ENCODE peak calls at places on chromosomes 7 and 10, in ten cellular contexts. D is GM23338; N is mesendoderm; C is iPS DF 6.9; Q is PC-3; V is cardiac muscle cell; W is CD8-positive, alpha-beta T cell; Z is GM23248; X is CD4-positive, alpha-beta memory T cell; J is hepatocyte. S is an unnamed sample.

GRCh38 chr7:101880536-101881443 is 63.4 kb downstream of the CUX1 start:
- DNase-seq in D (no peak), V (peak; percentile 59), J (no peak), X (no peak), W (no peak), Z (peak; percentile 48), Q (peak; percentile 52), N (no peak), C (no peak), S (no peak)

GRCh38 chr10:45160266-45160665 is 155.1 kb downstream of the OR13A1 start:
- DNase-seq in X (no peak), D (no peak), Z (peak; percentile 13), Q (peak; percentile 26), V (peak; percentile 24), J (no peak), N (no peak), C (no peak), W (no peak), S (no peak)

GRCh38 chr10:125844673-125845300 is 21.4 kb downstream of the BCCIP start:
- DNase-seq in N (no peak), C (no peak), X (no peak), W (no peak), V (no peak), D (no peak), Z (no peak), J (no peak), Q (no peak), S (no peak)

GRCh38 chr7:608954-609711 is 89.5 kb upstream of the PDGFA start:
- DNase-seq in C (no peak), D (no peak), X (no peak), W (no peak), V (peak; percentile 32), J (no peak), N (no peak), Q (no peak), Z (no peak), S (no peak)

GRCh38 chr7:29955799-29956476 is 33.7 kb downstream of the SCRN1 start:
- DNase-seq in V (no peak), J (no peak), C (no peak), D (no peak), X (no peak), Z (no peak), Q (no peak), N (no peak), W (no peak), S (no peak)

GRCh38 chr7:153638821-153639435 is 413.3 kb upstream of the DPP6 start:
- DNase-seq in Q (no peak), W (no peak), N (no peak), V (no peak), C (no peak), J (no peak), X (no peak), Z (no peak), D (no peak), S (no peak)

GRCh38 chr7:2662273-2663120 is 25.5 kb upstream of the AMZ1 start:
- DNase-seq in X (no peak), Q (no peak), W (no peak), J (no peak), D (no peak), C (no peak), Z (no peak), V (no peak), N (no peak), S (no peak)

GRCh38 chr10:134743-135600 is at the start of gene ZMYND11:
- DNase-seq in N (peak; percentile 61), Q (peak; percentile 34), Z (peak; percentile 75), W (peak; percentile 57), J (peak; percentile 86), V (peak; percentile 78), X (peak; percentile 71), D (peak; percentile 64), C (no peak), S (peak; percentile 54)

GRCh38 chr10:87504307-87504666 is 406 bp upstream of the MINPP1 start:
- DNase-seq in Q (no peak), D (no peak), W (no peak), V (no peak), Z (no peak), X (no peak), N (no peak), J (no peak), C (no peak), S (no peak)

GRCh38 chr10:87504667-87505365 is at the start of gene MINPP1:
- DNase-seq in Q (peak; percentile 69), J (peak; percentile 93), C (no peak), V (peak; percentile 88), N (peak; percentile 94), X (peak; percentile 70), W (peak; percentile 55), D (peak; percentile 97), Z (peak; percentile 96), S (peak; percentile 82)

GRCh38 chr10:87506988-87507387 is 2.3 kb downstream of the MINPP1 start:
- DNase-seq in C (no peak), W (no peak), X (no peak), Z (no peak), J (no peak), V (no peak), D (no peak), N (no peak), Q (no peak), S (no peak)

GRCh38 chr10:87505366-87506113 is 847 bp downstream of the MINPP1 start:
- DNase-seq in J (peak; percentile 86), X (peak; percentile 38), Q (peak; percentile 63), Z (peak; percentile 87), C (no peak), V (peak; percentile 61), D (peak; percentile 82), W (peak; percentile 15), N (peak; percentile 79), S (peak; percentile 55)

DNA sequence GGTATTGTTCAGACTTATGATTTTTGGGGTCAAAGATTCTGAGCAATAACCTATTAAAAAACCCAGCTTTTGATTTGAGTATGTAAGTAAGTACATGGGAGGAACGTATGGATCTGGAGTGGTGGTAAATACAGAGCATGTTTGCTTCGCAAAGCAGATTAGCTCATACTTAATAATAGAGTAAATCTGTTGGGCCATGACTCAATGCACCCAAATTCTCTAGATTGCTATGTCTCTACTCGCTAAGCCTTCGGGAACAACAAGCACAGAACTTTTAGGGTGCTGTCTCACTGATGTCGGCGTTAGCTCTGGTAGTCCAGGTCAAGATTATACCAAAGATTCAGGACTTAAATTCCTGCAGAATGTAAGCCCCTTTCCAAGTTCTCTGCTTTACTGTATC is 801 bp upstream of the MINPP1 start:
- DNase-seq in N (no peak), V (no peak), C (no peak), Z (peak; percentile 73), W (no peak), X (no peak), Q (no peak), D (peak; percentile 10), J (no peak), S (no peak)
- H3K4me3 ChIP-seq in N (no peak overlapping the region), V (peak overlapping the region; percentile 78), C (no peak overlapping the region), Z (peak overlapping the region; percentile 88), W (peak overlapping the region; percentile 94), X (peak overlapping the region; percentile 82), Q (peak overlapping the region; percentile 90), D (peak overlapping the region; percentile 83), J (peak overlapping the region; percentile 92), S (peak overlapping the region; percentile 80)

GRCh38 chr7:36117201-36117840 is 35.7 kb upstream of the EEPD1 start:
- DNase-seq in X (no peak), V (no peak), Z (peak; percentile 15), N (no peak), C (no peak), W (no peak), J (no peak), Q (no peak), D (no peak), S (no peak)
- H3K4me1 ChIP-seq in X (peaks cover 51% of the 10 kb centered on the region), V (no peaks in the 10 kb centered on the region), Z (peaks cover 47% of the 10 kb centered on the region), N (peaks cover 2% of the 10 kb centered on the region), C (no peaks in the 10 kb centered on the region), W (no peaks in the 10 kb centered on the region), J (peaks cover 15% of the 10 kb centered on the region), Q (peaks cover 51% of the 10 kb centered on the region), D (no peaks in the 10 kb centered on the region), S (no peaks in the 10 kb centered on the region)

DNA sequence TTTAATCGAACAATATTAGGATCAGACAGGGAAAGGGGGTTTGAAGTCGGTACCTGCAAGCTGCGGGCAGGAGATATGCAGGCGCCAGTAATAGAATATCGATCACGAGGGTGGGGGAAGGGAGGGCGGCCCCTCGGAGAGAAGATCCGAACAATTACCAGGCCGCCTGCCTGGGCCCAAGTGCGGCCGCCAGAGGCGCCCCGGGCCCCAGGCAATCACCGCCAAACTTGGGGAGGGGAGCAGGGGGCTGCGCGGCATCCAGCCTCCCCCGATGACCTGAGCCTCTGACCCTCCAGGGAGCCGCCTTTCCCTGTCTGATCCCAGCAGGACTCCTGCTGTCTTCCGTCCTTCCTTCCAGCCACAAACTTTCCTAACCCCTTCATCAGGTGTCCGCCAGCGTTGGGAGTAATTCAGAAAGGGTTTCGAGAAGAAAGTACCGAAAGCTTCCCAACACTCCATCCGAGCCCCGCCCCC is 1.1 kb downstream of the NKX1-2 start:
- DNase-seq in C (no peak), N (peak; percentile 78), D (peak; percentile 79), Z (no peak), Q (no peak), V (no peak), W (no peak), J (no peak), X (no peak), S (no peak)
- H3K4me3 ChIP-seq in C (peak overlapping the region; percentile 55), N (peak overlapping the region; percentile 68), D (peak overlapping the region; percentile 81), Z (no peak overlapping the region), Q (peak overlapping the region; percentile 59), V (no peak overlapping the region), W (no peak overlapping the region), J (no peak overlapping the region), X (no peak overlapping the region), S (no peak overlapping the region)

GRCh38 chr7:105028004-105028403 is 14.0 kb downstream of the KMT2E start:
- DNase-seq in Z (no peak), X (no peak), J (no peak), Q (no peak), D (no peak), W (no peak), V (no peak), N (no peak), C (no peak), S (no peak)

GRCh38 chr7:105030447-105030846 is 16.4 kb downstream of the KMT2E start:
- DNase-seq in D (no peak), Z (no peak), Q (no peak), W (no peak), C (no peak), X (no peak), V (no peak), N (no peak), J (no peak), S (no peak)

GRCh38 chr7:105024734-105025133 is 10.7 kb downstream of the KMT2E start:
- DNase-seq in W (no peak), D (no peak), Q (peak; percentile 72), X (no peak), N (no peak), J (no peak), C (no peak), V (peak; percentile 44), Z (peak; percentile 41), S (peak; percentile 41)

GRCh38 chr7:105027176-105027853 is 13.3 kb downstream of the KMT2E start:
- DNase-seq in Q (no peak), D (no peak), C (no peak), X (no peak), Z (no peak), W (no peak), V (no peak), J (no peak), N (no peak), S (no peak)

DNA sequence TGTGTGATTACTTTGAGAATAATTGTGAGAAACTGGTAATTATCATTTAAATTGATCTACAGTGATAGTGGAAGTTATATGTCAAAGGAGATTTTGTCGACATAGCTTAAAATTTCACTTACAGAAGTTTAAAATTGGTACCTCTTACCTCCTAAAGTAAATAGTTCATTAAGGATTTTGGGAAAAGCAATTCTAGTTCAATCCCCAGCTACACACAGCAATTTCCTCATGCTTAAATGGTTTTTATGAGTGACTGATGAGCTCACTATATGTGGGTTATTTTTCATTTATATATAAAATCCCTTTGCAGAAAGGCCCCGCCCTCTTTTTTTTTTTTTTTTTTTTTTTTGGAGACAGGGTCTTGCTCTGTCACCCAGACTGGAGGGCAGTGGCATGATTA is 12.7 kb downstream of the KMT2E start:
- DNase-seq in D (no peak), X (no peak), W (no peak), C (no peak), Z (no peak), V (no peak), Q (peak; percentile 36), J (no peak), N (no peak), S (no peak)
- H3K4me1 ChIP-seq in D (peaks cover 31% of the 10 kb centered on the region), X (peaks cover 90% of the 10 kb centered on the region), W (peaks cover 87% of the 10 kb centered on the region), C (no peaks in the 10 kb centered on the region), Z (peaks cover 35% of the 10 kb centered on the region), V (peaks cover 26% of the 10 kb centered on the region), Q (peaks cover 34% of the 10 kb centered on the region), J (peaks cover 14% of the 10 kb centered on the region), N (no peaks in the 10 kb centered on the region), S (peaks cover 13% of the 10 kb centered on the region)